ENCODE peak calls at places on chromosomes 4 and X, in ten cellular contexts. One of them, this sample, is unnamed.

GRCh38 chr4:110663738-110664444 is 41.0 kb upstream of the PITX2 start:
- DNase-seq in left ventricle myocardium inferior: no peak
- DNase-seq in stomach: no peak
- DNase-seq in heart right ventricle: no peak
- DNase-seq in A549: no peak
- DNase-seq in ascending aorta: no peak
- DNase-seq in endodermal cell: no peak
- DNase-seq in adrenal gland: no peak
- DNase-seq in breast epithelium: no peak
- DNase-seq in astrocyte: peak; percentile 69
- DNase-seq in this sample: no peak

GRCh38 chr4:26252349-26252748 is 68.5 kb upstream of the RBPJ start:
- DNase-seq in left ventricle myocardium inferior: no peak
- DNase-seq in stomach: no peak
- DNase-seq in heart right ventricle: no peak
- DNase-seq in A549: no peak
- DNase-seq in ascending aorta: no peak
- DNase-seq in endodermal cell: no peak
- DNase-seq in adrenal gland: no peak
- DNase-seq in breast epithelium: no peak
- DNase-seq in astrocyte: peak; percentile 12
- DNase-seq in this sample: no peak

GRCh38 chrX:68416592-68416991 is 16.7 kb downstream of the OPHN1 start:
- DNase-seq in left ventricle myocardium inferior: no peak
- DNase-seq in stomach: no peak
- DNase-seq in heart right ventricle: no peak
- DNase-seq in A549: no peak
- DNase-seq in ascending aorta: no peak
- DNase-seq in endodermal cell: no peak
- DNase-seq in adrenal gland: no peak
- DNase-seq in breast epithelium: no peak
- DNase-seq in astrocyte: peak; percentile 56
- DNase-seq in this sample: no peak

GRCh38 chr4:45518832-45519231 is 605.0 kb downstream of the GABRG1 start:
- DNase-seq in left ventricle myocardium inferior: no peak
- DNase-seq in stomach: no peak
- DNase-seq in heart right ventricle: no peak
- DNase-seq in A549: no peak
- DNase-seq in ascending aorta: no peak
- DNase-seq in endodermal cell: peak; percentile 54
- DNase-seq in adrenal gland: no peak
- DNase-seq in breast epithelium: no peak
- DNase-seq in astrocyte: no peak
- DNase-seq in this sample: no peak

GRCh38 chr4:8316911-8317351 is 47.4 kb downstream of the HTRA3 start:
- DNase-seq in left ventricle myocardium inferior: no peak
- DNase-seq in stomach: peak; percentile 18
- DNase-seq in heart right ventricle: no peak
- DNase-seq in A549: no peak
- DNase-seq in ascending aorta: peak; percentile 54
- DNase-seq in endodermal cell: no peak
- DNase-seq in adrenal gland: no peak
- DNase-seq in breast epithelium: no peak
- DNase-seq in astrocyte: no peak
- DNase-seq in this sample: no peak

GRCh38 chrX:57528670-57529255 is 63.0 kb upstream of the ZXDB start:
- DNase-seq in left ventricle myocardium inferior: no peak
- DNase-seq in stomach: no peak
- DNase-seq in heart right ventricle: no peak
- DNase-seq in A549: no peak
- DNase-seq in ascending aorta: no peak
- DNase-seq in endodermal cell: peak; percentile 76
- DNase-seq in adrenal gland: no peak
- DNase-seq in breast epithelium: no peak
- DNase-seq in astrocyte: no peak
- DNase-seq in this sample: no peak

GRCh38 chr4:78379991-78380739 is 171.4 kb upstream of the ANXA3 start:
- DNase-seq in left ventricle myocardium inferior: no peak
- DNase-seq in stomach: no peak
- DNase-seq in heart right ventricle: no peak
- DNase-seq in A549: no peak
- DNase-seq in ascending aorta: no peak
- DNase-seq in endodermal cell: no peak
- DNase-seq in adrenal gland: no peak
- DNase-seq in breast epithelium: no peak
- DNase-seq in astrocyte: peak; percentile 59
- DNase-seq in this sample: no peak

GRCh38 chr4:108272566-108272965 is 103.8 kb upstream of the LEF1 start:
- DNase-seq in left ventricle myocardium inferior: no peak
- DNase-seq in stomach: no peak
- DNase-seq in heart right ventricle: no peak
- DNase-seq in A549: no peak
- DNase-seq in ascending aorta: no peak
- DNase-seq in endodermal cell: no peak
- DNase-seq in adrenal gland: no peak
- DNase-seq in breast epithelium: no peak
- DNase-seq in astrocyte: peak; percentile 91
- DNase-seq in this sample: no peak

GRCh38 chrX:7145454-7145853 is 2.1 kb upstream of the STS start:
- DNase-seq in left ventricle myocardium inferior: no peak
- DNase-seq in stomach: no peak
- DNase-seq in heart right ventricle: no peak
- DNase-seq in A549: no peak
- DNase-seq in ascending aorta: no peak
- DNase-seq in endodermal cell: no peak
- DNase-seq in adrenal gland: no peak
- DNase-seq in breast epithelium: no peak
- DNase-seq in astrocyte: no peak
- DNase-seq in this sample: no peak

GRCh38 chr4:186134254-186134653 is 29.8 kb downstream of the FAM149A start:
- DNase-seq in left ventricle myocardium inferior: no peak
- DNase-seq in stomach: no peak
- DNase-seq in heart right ventricle: no peak
- DNase-seq in A549: no peak
- DNase-seq in ascending aorta: no peak
- DNase-seq in endodermal cell: no peak
- DNase-seq in adrenal gland: no peak
- DNase-seq in breast epithelium: no peak
- DNase-seq in astrocyte: no peak
- DNase-seq in this sample: no peak

GRCh38 chrX:27598312-27598711 is 8.2 kb downstream of the DCAF8L2 start:
- DNase-seq in left ventricle myocardium inferior: peak; percentile 11
- DNase-seq in stomach: peak; percentile 31
- DNase-seq in heart right ventricle: peak; percentile 3
- DNase-seq in A549: no peak
- DNase-seq in ascending aorta: no peak
- DNase-seq in endodermal cell: peak; percentile 51
- DNase-seq in adrenal gland: no peak
- DNase-seq in breast epithelium: no peak
- DNase-seq in astrocyte: peak; percentile 13
- DNase-seq in this sample: no peak

GRCh38 chrX:17078031-17078730 is 131.7 kb downstream of the REPS2 start:
- DNase-seq in left ventricle myocardium inferior: no peak
- DNase-seq in stomach: no peak
- DNase-seq in heart right ventricle: no peak
- DNase-seq in A549: no peak
- DNase-seq in ascending aorta: no peak
- DNase-seq in endodermal cell: no peak
- DNase-seq in adrenal gland: no peak
- DNase-seq in breast epithelium: no peak
- DNase-seq in astrocyte: peak; percentile 68
- DNase-seq in this sample: no peak

DNA sequence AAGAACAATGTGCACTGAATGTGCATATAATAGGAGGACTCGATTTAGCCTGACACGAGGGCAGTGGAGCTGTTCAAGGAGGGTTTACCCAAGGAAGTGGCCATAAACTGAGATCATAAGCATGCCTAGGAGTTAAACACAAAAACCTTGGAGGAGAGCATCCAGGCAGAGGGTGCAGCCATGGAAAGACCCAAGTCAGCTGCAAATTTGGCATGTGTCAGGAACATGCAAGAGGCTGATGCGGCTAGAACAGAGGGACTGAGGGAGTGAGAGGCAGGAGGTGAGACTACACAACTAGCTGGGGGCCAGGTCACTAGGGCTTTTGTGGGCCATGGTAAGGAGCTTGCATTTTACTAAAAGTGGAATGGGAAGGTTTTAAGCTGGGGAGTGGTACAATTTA is 55.6 kb downstream of the PRPS1 start:
- DNase-seq in left ventricle myocardium inferior: no peak
- DNase-seq in stomach: no peak
- DNase-seq in heart right ventricle: no peak
- DNase-seq in A549: no peak
- DNase-seq in ascending aorta: peak; percentile 56
- DNase-seq in endodermal cell: no peak
- DNase-seq in adrenal gland: no peak
- DNase-seq in breast epithelium: no peak
- DNase-seq in astrocyte: no peak
- DNase-seq in this sample: no peak
- H3K27ac ChIP-seq in left ventricle myocardium inferior: peak overlapping the region; percentile 72
- H3K27ac ChIP-seq in stomach: peak overlapping the region; percentile 83
- H3K27ac ChIP-seq in heart right ventricle: peak overlapping the region; percentile 44
- H3K27ac ChIP-seq in A549: peak overlapping the region; percentile 47
- H3K27ac ChIP-seq in ascending aorta: peak overlapping the region; percentile 17
- H3K27ac ChIP-seq in endodermal cell: no peak overlapping the region
- H3K27ac ChIP-seq in adrenal gland: peak overlapping the region; percentile 25
- H3K27ac ChIP-seq in breast epithelium: peak overlapping the region; percentile 87
- H3K27ac ChIP-seq in astrocyte: no peak overlapping the region
- H3K27ac ChIP-seq in this sample: no peak overlapping the region

DNA sequence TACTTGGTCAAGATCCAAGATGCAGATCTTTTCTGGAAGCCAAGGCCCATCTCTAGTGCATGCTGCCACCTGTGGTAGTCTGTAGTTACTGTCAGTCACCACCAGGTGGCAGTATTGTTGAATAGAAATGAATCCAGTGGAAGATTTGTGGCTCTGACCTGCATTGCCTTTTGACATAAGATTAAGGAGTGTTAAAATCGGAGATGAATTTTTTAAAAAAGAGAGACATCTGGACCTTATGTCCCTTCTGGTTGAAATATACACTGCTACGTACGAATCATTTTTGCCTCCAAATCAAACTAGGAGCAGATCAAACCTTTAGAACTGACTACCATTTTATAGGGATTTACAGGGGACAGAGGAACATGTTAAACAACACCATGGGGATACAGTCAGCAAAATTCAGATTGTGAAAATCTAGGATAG is 46.9 kb upstream of the RHOH start:
- DNase-seq in left ventricle myocardium inferior: peak; percentile 19
- DNase-seq in stomach: peak; percentile 76
- DNase-seq in heart right ventricle: peak; percentile 64
- DNase-seq in A549: peak; percentile 13
- DNase-seq in ascending aorta: peak; percentile 78
- DNase-seq in endodermal cell: peak; percentile 87
- DNase-seq in adrenal gland: peak; percentile 63
- DNase-seq in breast epithelium: peak; percentile 68
- DNase-seq in astrocyte: peak; percentile 22
- DNase-seq in this sample: no peak
- H3K27ac ChIP-seq in left ventricle myocardium inferior: no peak overlapping the region
- H3K27ac ChIP-seq in stomach: no peak overlapping the region
- H3K27ac ChIP-seq in heart right ventricle: no peak overlapping the region
- H3K27ac ChIP-seq in A549: peak overlapping the region; percentile 46
- H3K27ac ChIP-seq in ascending aorta: no peak overlapping the region
- H3K27ac ChIP-seq in endodermal cell: no peak overlapping the region
- H3K27ac ChIP-seq in adrenal gland: no peak overlapping the region
- H3K27ac ChIP-seq in breast epithelium: no peak overlapping the region
- H3K27ac ChIP-seq in astrocyte: no peak overlapping the region
- H3K27ac ChIP-seq in this sample: no peak overlapping the region

GRCh38 chrX:109534933-109535332 is 1.7 kb upstream of the NXT2 start:
- DNase-seq in left ventricle myocardium inferior: no peak
- DNase-seq in stomach: no peak
- DNase-seq in heart right ventricle: no peak
- DNase-seq in A549: no peak
- DNase-seq in ascending aorta: no peak
- DNase-seq in endodermal cell: no peak
- DNase-seq in adrenal gland: no peak
- DNase-seq in breast epithelium: no peak
- DNase-seq in astrocyte: no peak
- DNase-seq in this sample: no peak
- H3K27ac ChIP-seq in left ventricle myocardium inferior: no peak overlapping the region
- H3K27ac ChIP-seq in stomach: no peak overlapping the region
- H3K27ac ChIP-seq in heart right ventricle: no peak overlapping the region
- H3K27ac ChIP-seq in A549: no peak overlapping the region
- H3K27ac ChIP-seq in ascending aorta: no peak overlapping the region
- H3K27ac ChIP-seq in endodermal cell: no peak overlapping the region
- H3K27ac ChIP-seq in adrenal gland: no peak overlapping the region
- H3K27ac ChIP-seq in breast epithelium: no peak overlapping the region
- H3K27ac ChIP-seq in astrocyte: no peak overlapping the region
- H3K27ac ChIP-seq in this sample: no peak overlapping the region

GRCh38 chr4:40953253-40954118 is 203.7 kb downstream of the NSUN7 start:
- DNase-seq in left ventricle myocardium inferior: peak; percentile 31
- DNase-seq in stomach: no peak
- DNase-seq in heart right ventricle: peak; percentile 60
- DNase-seq in A549: no peak
- DNase-seq in ascending aorta: peak; percentile 71
- DNase-seq in endodermal cell: no peak
- DNase-seq in adrenal gland: no peak
- DNase-seq in breast epithelium: no peak
- DNase-seq in astrocyte: no peak
- DNase-seq in this sample: peak; percentile 22

GRCh38 chr4:40952672-40953071 is 202.9 kb downstream of the NSUN7 start:
- DNase-seq in left ventricle myocardium inferior: no peak
- DNase-seq in stomach: no peak
- DNase-seq in heart right ventricle: no peak
- DNase-seq in A549: no peak
- DNase-seq in ascending aorta: no peak
- DNase-seq in endodermal cell: no peak
- DNase-seq in adrenal gland: no peak
- DNase-seq in breast epithelium: no peak
- DNase-seq in astrocyte: no peak
- DNase-seq in this sample: no peak

GRCh38 chr4:40946652-40947051 is 196.9 kb downstream of the NSUN7 start:
- DNase-seq in left ventricle myocardium inferior: no peak
- DNase-seq in stomach: no peak
- DNase-seq in heart right ventricle: no peak
- DNase-seq in A549: no peak
- DNase-seq in ascending aorta: no peak
- DNase-seq in endodermal cell: no peak
- DNase-seq in adrenal gland: no peak
- DNase-seq in breast epithelium: no peak
- DNase-seq in astrocyte: no peak
- DNase-seq in this sample: no peak

GRCh38 chr4:40948017-40948416 is 198.3 kb downstream of the NSUN7 start:
- DNase-seq in left ventricle myocardium inferior: no peak
- DNase-seq in stomach: no peak
- DNase-seq in heart right ventricle: no peak
- DNase-seq in A549: no peak
- DNase-seq in ascending aorta: no peak
- DNase-seq in endodermal cell: no peak
- DNase-seq in adrenal gland: no peak
- DNase-seq in breast epithelium: no peak
- DNase-seq in astrocyte: no peak
- DNase-seq in this sample: no peak

DNA sequence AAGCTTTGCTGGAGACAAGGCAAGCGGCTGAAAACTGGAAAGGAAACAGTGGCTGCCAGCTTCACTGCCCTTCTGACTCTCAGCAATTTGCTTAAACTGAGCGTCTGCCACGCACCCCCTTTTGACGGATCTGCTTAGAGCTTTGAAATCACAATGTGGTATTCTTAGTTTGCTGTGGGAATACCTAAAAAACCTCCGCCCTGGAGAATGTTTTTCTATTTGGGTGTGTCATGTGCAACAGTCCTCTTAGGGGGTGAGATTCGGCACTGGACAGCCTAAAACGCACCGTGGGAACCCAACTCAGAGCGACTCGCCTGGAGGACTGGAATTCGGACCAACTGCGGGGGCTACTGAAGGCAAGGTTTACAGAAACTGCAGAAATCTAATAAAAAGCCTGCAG is 199.9 kb downstream of the NSUN7 start:
- DNase-seq in left ventricle myocardium inferior: no peak
- DNase-seq in stomach: no peak
- DNase-seq in heart right ventricle: no peak
- DNase-seq in A549: no peak
- DNase-seq in ascending aorta: no peak
- DNase-seq in endodermal cell: no peak
- DNase-seq in adrenal gland: no peak
- DNase-seq in breast epithelium: no peak
- DNase-seq in astrocyte: no peak
- DNase-seq in this sample: no peak
- H3K27ac ChIP-seq in left ventricle myocardium inferior: peak overlapping the region; percentile 44
- H3K27ac ChIP-seq in stomach: no peak overlapping the region
- H3K27ac ChIP-seq in heart right ventricle: peak overlapping the region; percentile 9
- H3K27ac ChIP-seq in A549: no peak overlapping the region
- H3K27ac ChIP-seq in ascending aorta: peak overlapping the region; percentile 83
- H3K27ac ChIP-seq in endodermal cell: no peak overlapping the region
- H3K27ac ChIP-seq in adrenal gland: no peak overlapping the region
- H3K27ac ChIP-seq in breast epithelium: peak overlapping the region; percentile 8
- H3K27ac ChIP-seq in astrocyte: no peak overlapping the region
- H3K27ac ChIP-seq in this sample: no peak overlapping the region